ENCODE peak calls at places on chromosomes 13 and 19, in nine cellular contexts. F, S, A, X, U, T, N, K and W are unnamed samples.

GRCh38 chr19:32168111-32168510 is 177.3 kb upstream of the ZNF507 start:
- DNase-seq in F (no peak), S (no peak), A (no peak), X (no peak), U (no peak), T (no peak), N (no peak), K (no peak), W (no peak)

GRCh38 chr13:31105020-31105800 is 56.5 kb downstream of the HSPH1 start:
- DNase-seq in F (no peak), S (no peak), A (no peak), X (no peak), U (no peak), T (no peak), N (no peak), K (no peak), W (no peak)

GRCh38 chr13:110396913-110397379 is 89.9 kb downstream of the COL4A2 start:
- DNase-seq in F (no peak), S (no peak), A (peak), X (no peak), U (no peak), T (no peak), N (no peak), K (peak), W (no peak)

GRCh38 chr13:90287521-90287920 is 1060.0 kb upstream of the MIR17HG start:
- DNase-seq in F (no peak), S (no peak), A (no peak), X (no peak), U (no peak), T (no peak), N (no peak), K (no peak), W (no peak)

GRCh38 chr13:25232937-25233515 is 54.3 kb downstream of the MTMR6 start:
- DNase-seq in F (no peak), S (no peak), A (no peak), X (no peak), U (no peak), T (no peak), N (no peak), K (peak), W (no peak)

GRCh38 chr13:82118589-82118988 is 1763.7 kb downstream of the SLITRK1 start:
- DNase-seq in F (no peak), S (no peak), A (no peak), X (no peak), U (no peak), T (no peak), N (no peak), K (no peak), W (no peak)

GRCh38 chr13:41708648-41709175 is 251.4 kb downstream of the RGCC start:
- DNase-seq in F (no peak), S (no peak), A (peak), X (no peak), U (no peak), T (no peak), N (no peak), K (no peak), W (no peak)

GRCh38 chr19:32316034-32316433 is 29.4 kb upstream of the ZNF507 start:
- DNase-seq in F (no peak), S (no peak), A (no peak), X (peak), U (no peak), T (no peak), N (no peak), K (no peak), W (no peak)

GRCh38 chr13:33446821-33447481 is 161.4 kb upstream of the STARD13 start:
- DNase-seq in F (no peak), S (no peak), A (no peak), X (peak), U (no peak), T (no peak), N (no peak), K (no peak), W (peak)

GRCh38 chr19:55650602-55651230 is 2.7 kb downstream of the CCDC106 start:
- DNase-seq in F (no peak), S (no peak), A (peak), X (no peak), U (no peak), T (no peak), N (no peak), K (no peak), W (no peak)

GRCh38 chr19:55252760-55253159 is 6.1 kb downstream of the PPP6R1 start:
- DNase-seq in F (no peak), S (no peak), A (peak), X (no peak), U (no peak), T (no peak), N (no peak), K (no peak), W (no peak)

GRCh38 chr13:77994166-77994565 is 75.5 kb upstream of the EDNRB start:
- DNase-seq in F (no peak), S (no peak), A (no peak), X (no peak), U (no peak), T (no peak), N (no peak), K (no peak), W (no peak)

GRCh38 chr19:46502891-46503290 is 7.2 kb upstream of the PNMA8B start:
- DNase-seq in F (no peak), S (no peak), A (no peak), X (no peak), U (no peak), T (no peak), N (no peak), K (no peak), W (no peak)

GRCh38 chr13:108682714-108683113 is 53.3 kb downstream of the MYO16 start:
- DNase-seq in F (no peak), S (no peak), A (no peak), X (no peak), U (no peak), T (no peak), N (no peak), K (no peak), W (no peak)

GRCh38 chr13:84645196-84646071 is 763.2 kb upstream of the SLITRK1 start:
- DNase-seq in F (no peak), S (no peak), A (no peak), X (no peak), U (no peak), T (no peak), N (no peak), K (no peak), W (no peak)

GRCh38 chr13:49411353-49411752 is 32.5 kb downstream of the CAB39L start:
- DNase-seq in F (no peak), S (no peak), A (no peak), X (no peak), U (no peak), T (no peak), N (no peak), K (no peak), W (no peak)

GRCh38 chr13:46041335-46041934 is 11.1 kb downstream of the ZC3H13 start:
- DNase-seq in F (no peak), S (no peak), A (no peak), X (no peak), U (no peak), T (no peak), N (no peak), K (no peak), W (peak)

GRCh38 chr19:32041681-32042292 is 303.6 kb upstream of the ZNF507 start:
- DNase-seq in F (no peak), S (peak), A (no peak), X (peak), U (peak), T (no peak), N (peak), K (no peak), W (peak)

GRCh38 chr19:35247526-35248309 is 1.1 kb upstream of the LSR start:
- DNase-seq in F (peak), S (no peak), A (no peak), X (peak), U (no peak), T (no peak), N (peak), K (peak), W (no peak)

GRCh38 chr19:38361633-38362075 is 12.7 kb upstream of the PSMD8 start:
- DNase-seq in F (peak), S (peak), A (peak), X (peak), U (peak), T (no peak), N (no peak), K (peak), W (peak)

GRCh38 chr13:27446986-27447583 is 3.3 kb downstream of the MTIF3 start:
- DNase-seq in F (no peak), S (peak), A (no peak), X (no peak), U (no peak), T (no peak), N (no peak), K (no peak), W (no peak)

GRCh38 chr19:5452594-5453565 is 2.3 kb upstream of the ZNRF4 start:
- DNase-seq in F (no peak), S (no peak), A (no peak), X (peak), U (no peak), T (no peak), N (no peak), K (no peak), W (no peak)

GRCh38 chr13:76043882-76044281 is 407.8 kb downstream of the LMO7 start:
- DNase-seq in F (no peak), S (no peak), A (no peak), X (no peak), U (no peak), T (no peak), N (no peak), K (no peak), W (peak)